ENCODE peak calls at places on chromosomes 3 and 15, in ten cellular contexts. B is NCI-H748 treated with DMSO at 0.1 percent for 48 hours; N is WTC11; V is Panc1; A is uterus; W is activated gamma-delta T cell; C is GM04504; E is non-pigmented ciliary epithelial cell; Z is central memory CD4-positive, alpha-beta T cell; D is stimulated activated CD4-positive, alpha-beta T cell treated with anti-CD3 and anti-CD28 coated beads, Interleukin-4, amount 100 ng/mL, for 24 hours. H is an unnamed sample.

GRCh38 chr3:149020839-149021252 is 29.5 kb downstream of the GYG1 start:
- DNase-seq in D (peak; percentile 50), A (no peak), N (no peak), W (no peak), C (no peak), E (no peak), V (no peak), Z (no peak), B (no peak), H (no peak)

GRCh38 chr3:139308156-139309017 is 35.4 kb upstream of the MRPS22 start:
- DNase-seq in W (no peak), C (no peak), V (no peak), A (no peak), E (no peak), B (no peak), D (no peak), Z (no peak), N (no peak), H (no peak)

GRCh38 chr3:134161817-134162396 is 88.8 kb downstream of the RYK start:
- DNase-seq in B (no peak), C (no peak), A (no peak), W (no peak), N (peak; percentile 45), D (no peak), V (no peak), Z (no peak), E (no peak), H (no peak)

GRCh38 chr3:35707904-35708303 is 68.6 kb downstream of the ARPP21 start:
- DNase-seq in A (no peak), D (no peak), B (no peak), N (no peak), Z (no peak), C (no peak), V (no peak), E (no peak), W (no peak), H (no peak)

GRCh38 chr15:77506311-77507150 is 85.8 kb downstream of the HMG20A start:
- DNase-seq in W (no peak), Z (no peak), V (no peak), D (no peak), B (no peak), A (peak; percentile 40), N (no peak), E (no peak), C (no peak), H (no peak)

GRCh38 chr15:40847225-40847961 is 3.5 kb downstream of the SPINT1 start:
- DNase-seq in B (peak; percentile 51), A (no peak), E (no peak), C (no peak), Z (no peak), D (no peak), V (no peak), W (no peak), N (no peak), H (no peak)

GRCh38 chr3:14413381-14414071 is 11.1 kb downstream of the SLC6A6 start:
- DNase-seq in A (no peak), N (peak; percentile 54), E (no peak), W (no peak), C (no peak), Z (no peak), D (no peak), B (no peak), V (no peak), H (no peak)

GRCh38 chr3:71008350-71008923 is 575.1 kb downstream of the FOXP1 start:
- DNase-seq in A (no peak), N (no peak), Z (peak; percentile 28), V (no peak), B (no peak), D (no peak), E (no peak), W (no peak), C (no peak), H (no peak)

GRCh38 chr15:71048913-71049675 is 66.2 kb upstream of the THSD4 start:
- DNase-seq in E (peak; percentile 98), C (no peak), Z (no peak), B (no peak), V (no peak), N (no peak), D (no peak), A (no peak), W (no peak), H (no peak)

GRCh38 chr3:113287818-113288648 is 76.7 kb downstream of the BOC start:
- DNase-seq in N (peak; percentile 62), C (peak; percentile 39), A (peak; percentile 63), Z (peak; percentile 33), B (peak; percentile 3), W (no peak), E (peak; percentile 35), V (peak; percentile 87), D (peak; percentile 65), H (peak; percentile 46)

GRCh38 chr15:42712584-42712983 is 24.3 kb downstream of the CDAN1 start:
- DNase-seq in A (no peak), C (no peak), N (no peak), B (no peak), W (no peak), Z (no peak), V (no peak), E (no peak), D (no peak), H (peak; percentile 4)

GRCh38 chr3:36893137-36893557 is 51.7 kb downstream of the TRANK1 start:
- DNase-seq in Z (peak; percentile 75), V (no peak), N (no peak), W (no peak), B (no peak), D (peak; percentile 22), E (peak; percentile 53), C (no peak), A (no peak), H (no peak)

H was measured in activated CD4-positive, alpha-beta memory T cell treated with anti-CD3 and anti-CD28 coated beads, Interleukin-2, amount 10 ng/mL, durations not matched to agents 7 days and 5 days.